ENCODE peak calls at places on chromosome 18, in four cellular contexts. M is epithelial cell of esophagus, I is AG10803, R is RWPE1. V is an unnamed sample.

GRCh38 chr18:45852631-45853030 is 27.2 kb downstream of the SIGLEC15 start:
- DNase-seq in I (peak), M (no peak), R (no peak), V (no peak)

GRCh38 chr18:63154350-63155152 is 165.0 kb downstream of the BCL2 start:
- DNase-seq in M (no peak), R (no peak), I (no peak), V (no peak)

GRCh38 chr18:45775241-45775676 is 50.2 kb upstream of the SIGLEC15 start:
- DNase-seq in I (peak), R (no peak), M (peak), V (peak)

GRCh38 chr18:68275616-68276015 is 439.3 kb downstream of the TMX3 start:
- DNase-seq in R (peak), I (peak), M (peak), V (no peak)

GRCh38 chr18:58754544-58755068 is 83.3 kb downstream of the MALT1 start:
- DNase-seq in M (no peak), R (no peak), I (no peak), V (no peak)

GRCh38 chr18:61413388-61413787 is 80.2 kb downstream of the CDH20 start:
- DNase-seq in M (no peak), R (no peak), I (no peak), V (no peak)

GRCh38 chr18:59516356-59517155 is 157.5 kb upstream of the LMAN1 start:
- DNase-seq in M (peak), I (peak), R (peak), V (no peak)

GRCh38 chr18:48632676-48633257 is 93.9 kb downstream of the CTIF start:
- DNase-seq in I (no peak), M (no peak), R (no peak), V (no peak)

GRCh38 chr18:76306685-76307292 is 188.3 kb downstream of the ZNF516 start:
- DNase-seq in I (no peak), M (no peak), R (no peak), V (no peak)

GRCh38 chr18:48454146-48454796 is 45.1 kb upstream of the ZBTB7C start:
- DNase-seq in I (no peak), M (no peak), R (no peak), V (no peak)

GRCh38 chr18:22427797-22428549 is 10.3 kb upstream of the CTAGE1 start:
- DNase-seq in M (no peak), R (no peak), I (no peak), V (no peak)

GRCh38 chr18:21853020-21853419 is 112.4 kb downstream of the MIB1 start:
- DNase-seq in M (no peak), I (peak), R (no peak), V (no peak)

GRCh38 chr18:31185551-31185950 is 22.9 kb upstream of the DSC1 start:
- DNase-seq in M (peak), R (no peak), I (no peak), V (no peak)